ENCODE peak calls at places on chromosomes 13 and 19, in seven cellular contexts. P, X, V, B, O, A and E are unnamed samples.

GRCh38 chr13:27617801-27618411 is 2.4 kb downstream of the LNX2 start:
- DNase-seq in P (no peak), X (peak; percentile 51), V (no peak), B (no peak), O (no peak), A (no peak), E (peak; percentile 70)

GRCh38 chr19:43460362-43461016 is 4.9 kb downstream of the LYPD3 start:
- DNase-seq in P (no peak), X (no peak), V (no peak), B (no peak), O (no peak), A (no peak), E (no peak)

GRCh38 chr19:8615813-8616596 is 5.5 kb upstream of the ADAMTS10 start:
- DNase-seq in P (peak; percentile 81), X (peak; percentile 55), V (no peak), B (peak; percentile 60), O (peak; percentile 73), A (peak; percentile 46), E (no peak)

GRCh38 chr13:101341464-101341863 is 74.8 kb downstream of the NALCN start:
- DNase-seq in P (no peak), X (no peak), V (no peak), B (no peak), O (no peak), A (no peak), E (no peak)

GRCh38 chr13:98254541-98254940 is 77.5 kb upstream of the RNF113B start:
- DNase-seq in P (no peak), X (no peak), V (no peak), B (no peak), O (no peak), A (no peak), E (no peak)

GRCh38 chr13:110329798-110330461 is 22.8 kb downstream of the COL4A2 start:
- DNase-seq in P (peak; percentile 42), X (no peak), V (no peak), B (no peak), O (peak; percentile 89), A (no peak), E (no peak)

GRCh38 chr19:51366999-51367564 is 894 bp upstream of the ETFB start:
- DNase-seq in P (peak; percentile 74), X (no peak), V (no peak), B (no peak), O (no peak), A (no peak), E (no peak)

GRCh38 chr13:92656103-92656502 is 570.5 kb upstream of the GPC6 start:
- DNase-seq in P (no peak), X (no peak), V (no peak), B (no peak), O (no peak), A (no peak), E (no peak)

GRCh38 chr13:110387451-110388140 is 80.5 kb downstream of the COL4A2 start:
- DNase-seq in P (peak; percentile 85), X (no peak), V (peak; percentile 56), B (no peak), O (peak; percentile 64), A (no peak), E (no peak)

GRCh38 chr13:76791290-76791664 is 94.9 kb downstream of the KCTD12 start:
- DNase-seq in P (no peak), X (no peak), V (no peak), B (no peak), O (no peak), A (no peak), E (no peak)

GRCh38 chr19:18596752-18597157 is 8.2 kb downstream of the REX1BD start:
- DNase-seq in P (peak; percentile 63), X (peak; percentile 49), V (no peak), B (peak; percentile 10), O (no peak), A (peak; percentile 66), E (no peak)

GRCh38 chr19:7428651-7429113 is 60.2 kb downstream of the PEX11G start:
- DNase-seq in P (no peak), X (no peak), V (no peak), B (no peak), O (no peak), A (peak; percentile 55), E (no peak)

GRCh38 chr13:73467103-73467502 is 408.3 kb downstream of the KLF5 start:
- DNase-seq in P (no peak), X (no peak), V (no peak), B (no peak), O (no peak), A (no peak), E (no peak)

GRCh38 chr13:76500894-76501293 is 385.3 kb downstream of the KCTD12 start:
- DNase-seq in P (no peak), X (no peak), V (no peak), B (no peak), O (no peak), A (no peak), E (no peak)

GRCh38 chr19:56109216-56109615 is 11.9 kb downstream of the ZNF787 start:
- DNase-seq in P (no peak), X (no peak), V (no peak), B (no peak), O (no peak), A (no peak), E (no peak)

GRCh38 chr19:15123900-15124299 is 16.7 kb downstream of the SYDE1 start:
- DNase-seq in P (no peak), X (no peak), V (no peak), B (no peak), O (no peak), A (peak; percentile 38), E (no peak)

GRCh38 chr13:99446242-99446641 is 55.0 kb upstream of the TM9SF2 start:
- DNase-seq in P (no peak), X (no peak), V (no peak), B (peak; percentile 36), O (no peak), A (no peak), E (no peak)

GRCh38 chr19:3804429-3804828 is 18.2 kb upstream of the MATK start:
- DNase-seq in P (no peak), X (no peak), V (no peak), B (no peak), O (no peak), A (no peak), E (no peak)

DNA sequence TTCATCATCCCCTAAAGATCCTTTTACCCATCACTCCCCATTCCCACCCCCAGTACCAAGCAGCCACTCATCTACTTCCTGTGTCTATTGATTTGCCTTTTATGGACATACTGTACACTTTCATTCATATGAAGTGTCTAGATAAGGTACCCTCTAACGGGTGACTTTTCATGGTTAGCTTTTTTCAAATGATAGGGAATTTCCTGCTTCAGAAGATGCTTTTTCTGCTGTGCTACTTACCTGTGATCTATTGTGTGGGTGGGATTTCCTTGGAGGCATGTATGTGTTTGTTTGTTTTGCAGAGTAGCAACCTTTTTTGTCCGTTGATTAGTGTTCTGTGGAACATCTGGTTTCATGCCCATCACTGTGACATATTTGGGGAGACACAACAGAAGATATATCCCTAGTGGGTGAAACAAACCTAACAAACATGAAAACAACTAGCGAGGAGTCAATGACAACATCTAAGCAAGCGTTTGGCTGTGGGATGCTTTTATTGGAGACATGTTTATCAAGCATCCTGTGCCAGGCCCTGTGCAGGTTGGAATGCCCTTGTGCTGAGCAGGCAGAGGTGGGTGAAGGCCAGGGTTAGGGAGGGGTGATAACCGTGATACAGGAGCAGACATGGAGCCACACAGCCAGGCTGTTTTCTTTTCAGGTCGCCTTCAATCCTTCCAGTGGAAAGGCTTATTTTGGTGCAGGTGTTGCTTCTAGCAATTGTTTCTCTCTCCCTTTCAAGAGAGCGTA is 17.6 kb downstream of the SPINT2 start:
- DNase-seq in P (no peak), X (no peak), V (no peak), B (no peak), O (no peak), A (no peak), E (no peak)
- H3K27ac ChIP-seq in P (peak overlapping the region; percentile 1), X (no peak overlapping the region), V (peak overlapping the region; percentile 70), B (no peak overlapping the region), O (no peak overlapping the region), A (no peak overlapping the region), E (no peak overlapping the region)

DNA sequence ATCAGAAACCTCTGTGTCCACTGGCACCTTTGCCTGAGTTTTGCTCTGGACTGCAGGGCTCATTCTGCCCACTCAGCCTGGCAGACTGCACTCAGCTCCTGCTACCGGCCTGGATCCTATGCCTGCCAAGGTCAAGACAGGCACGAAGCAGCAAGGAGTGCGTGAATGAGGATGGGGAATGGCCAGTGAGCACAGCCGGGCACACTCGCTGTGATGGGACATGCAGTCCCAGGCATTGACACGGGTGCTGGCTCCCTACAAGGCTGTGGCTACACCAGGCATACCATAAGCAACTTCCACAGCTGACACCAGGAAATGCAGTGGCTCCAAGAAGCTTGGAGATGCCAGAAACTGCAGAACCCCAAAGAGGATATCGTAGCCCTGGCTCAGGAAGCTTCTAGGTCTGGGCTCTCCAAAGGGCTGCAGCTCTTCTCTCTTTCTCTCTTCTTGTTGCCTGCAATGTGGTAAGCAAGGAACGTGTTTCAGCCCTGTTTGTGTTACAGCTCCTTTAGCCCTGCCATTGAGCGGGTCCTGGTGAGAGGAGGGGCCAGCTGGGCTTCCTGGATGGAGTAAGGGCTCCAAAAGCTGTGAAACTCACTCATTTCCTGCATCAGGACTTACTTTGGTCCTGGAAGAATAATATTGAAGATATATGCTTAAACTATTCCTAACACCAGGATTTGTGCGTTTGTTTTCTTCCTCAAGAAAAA is 832.6 kb upstream of the SLITRK5 start:
- DNase-seq in P (no peak), X (no peak), V (no peak), B (no peak), O (no peak), A (no peak), E (no peak)
- H3K27ac ChIP-seq in P (no peak overlapping the region), X (no peak overlapping the region), V (no peak overlapping the region), B (no peak overlapping the region), O (no peak overlapping the region), A (no peak overlapping the region), E (no peak overlapping the region)

DNA sequence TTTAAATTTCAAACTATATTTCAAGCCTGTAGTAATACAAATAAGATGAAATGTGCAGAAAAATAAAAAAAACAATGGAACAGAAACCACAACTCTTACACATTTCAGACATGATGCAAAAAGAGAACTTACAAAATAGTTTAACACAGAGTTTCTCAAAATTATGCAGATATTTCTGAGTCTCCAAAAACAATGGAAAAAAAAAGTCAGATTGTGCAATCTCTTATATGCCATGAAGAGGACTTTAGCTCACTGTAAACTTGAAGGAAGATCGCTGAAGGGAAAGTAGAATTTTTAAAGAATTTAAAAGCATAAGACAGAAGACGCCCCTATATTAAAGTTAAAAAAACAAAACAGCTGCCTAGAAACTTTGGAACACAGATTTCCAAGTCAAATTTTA is 20.4 kb downstream of the ZNF708 start:
- DNase-seq in P (no peak), X (no peak), V (no peak), B (no peak), O (no peak), A (no peak), E (no peak)
- H3K27ac ChIP-seq in P (no peak overlapping the region), X (no peak overlapping the region), V (no peak overlapping the region), B (no peak overlapping the region), O (no peak overlapping the region), A (no peak overlapping the region), E (no peak overlapping the region)

GRCh38 chr13:46313441-46314257 is 73.4 kb downstream of the RUBCNL start:
- DNase-seq in P (no peak), X (no peak), V (no peak), B (no peak), O (no peak), A (no peak), E (no peak)

GRCh38 chr13:46314587-46314986 is 72.5 kb downstream of the RUBCNL start:
- DNase-seq in P (no peak), X (no peak), V (no peak), B (no peak), O (no peak), A (no peak), E (no peak)

GRCh38 chr13:46315036-46315435 is 72.0 kb downstream of the RUBCNL start:
- DNase-seq in P (no peak), X (no peak), V (no peak), B (no peak), O (no peak), A (no peak), E (no peak)

GRCh38 chr13:46315491-46316075 is 71.5 kb downstream of the RUBCNL start:
- DNase-seq in P (no peak), X (no peak), V (no peak), B (no peak), O (no peak), A (no peak), E (no peak)

GRCh38 chr13:46317120-46317519 is 69.9 kb downstream of the RUBCNL start:
- DNase-seq in P (no peak), X (no peak), V (no peak), B (no peak), O (no peak), A (no peak), E (no peak)
- H3K27ac ChIP-seq in P (no peak overlapping the region), X (no peak overlapping the region), V (no peak overlapping the region), B (no peak overlapping the region), O (no peak overlapping the region), A (no peak overlapping the region), E (peak overlapping the region; percentile 1)